ENCODE peak calls at places on chromosomes 16 and 17, in four cellular contexts. One of them, this sample, is unnamed. For H3K4me1, the result is how much of the 10 kb centered on the place peaks cover.

GRCh38 chr17:28541439-28541838 is 11.0 kb downstream of the UNC119 start:
- DNase-seq in psoas muscle: no peak
- DNase-seq in neural progenitor cell: no peak
- DNase-seq in CD8-positive, alpha-beta T cell: no peak
- DNase-seq in this sample: no peak

GRCh38 chr17:2082003-2082862 is 27.3 kb downstream of the HIC1 start:
- DNase-seq in psoas muscle: peak
- DNase-seq in neural progenitor cell: no peak
- DNase-seq in CD8-positive, alpha-beta T cell: no peak
- DNase-seq in this sample: peak

GRCh38 chr17:58277107-58277506 is 3.6 kb downstream of the MPO start:
- DNase-seq in psoas muscle: no peak
- DNase-seq in neural progenitor cell: peak
- DNase-seq in CD8-positive, alpha-beta T cell: no peak
- DNase-seq in this sample: no peak

GRCh38 chr16:71295950-71296349 is 6.7 kb upstream of the CMTR2 start:
- DNase-seq in psoas muscle: no peak
- DNase-seq in neural progenitor cell: no peak
- DNase-seq in CD8-positive, alpha-beta T cell: no peak
- DNase-seq in this sample: no peak

GRCh38 chr17:74601944-74602572 is 10.0 kb upstream of the CD300LD start:
- DNase-seq in psoas muscle: no peak
- DNase-seq in neural progenitor cell: peak
- DNase-seq in CD8-positive, alpha-beta T cell: no peak
- DNase-seq in this sample: peak

GRCh38 chr17:50944054-50944901 is 78.1 kb upstream of the TOB1 start:
- DNase-seq in psoas muscle: peak
- DNase-seq in neural progenitor cell: peak
- DNase-seq in CD8-positive, alpha-beta T cell: peak
- DNase-seq in this sample: peak

GRCh38 chr16:84180519-84181140 is 6.2 kb downstream of the TAF1C start:
- DNase-seq in psoas muscle: no peak
- DNase-seq in neural progenitor cell: no peak
- DNase-seq in CD8-positive, alpha-beta T cell: no peak
- DNase-seq in this sample: no peak

GRCh38 chr17:65560628-65561371 is 648 bp downstream of the AXIN2 start:
- DNase-seq in psoas muscle: peak
- DNase-seq in neural progenitor cell: peak
- DNase-seq in CD8-positive, alpha-beta T cell: peak
- DNase-seq in this sample: peak

GRCh38 chr16:69293401-69293800 is 17.7 kb upstream of the VPS4A start:
- DNase-seq in psoas muscle: no peak
- DNase-seq in neural progenitor cell: no peak
- DNase-seq in CD8-positive, alpha-beta T cell: no peak
- DNase-seq in this sample: no peak

GRCh38 chr16:59878479-59878878 is 1144.4 kb upstream of the GOT2 start:
- DNase-seq in psoas muscle: no peak
- DNase-seq in neural progenitor cell: no peak
- DNase-seq in CD8-positive, alpha-beta T cell: no peak
- DNase-seq in this sample: no peak

GRCh38 chr17:32265192-32265895 is at the start of gene RHBDL3:
- DNase-seq in psoas muscle: no peak
- DNase-seq in neural progenitor cell: peak
- DNase-seq in CD8-positive, alpha-beta T cell: no peak
- DNase-seq in this sample: peak

GRCh38 chr16:49023095-49023494 is 258.5 kb downstream of the CBLN1 start:
- DNase-seq in psoas muscle: no peak
- DNase-seq in neural progenitor cell: no peak
- DNase-seq in CD8-positive, alpha-beta T cell: no peak
- DNase-seq in this sample: no peak

GRCh38 chr17:60542066-60542465 is 16.0 kb upstream of the APPBP2 start:
- DNase-seq in psoas muscle: no peak
- DNase-seq in neural progenitor cell: no peak
- DNase-seq in CD8-positive, alpha-beta T cell: no peak
- DNase-seq in this sample: no peak

GRCh38 chr16:53821957-53822625 is 118.1 kb downstream of the FTO start:
- DNase-seq in psoas muscle: no peak
- DNase-seq in neural progenitor cell: no peak
- DNase-seq in CD8-positive, alpha-beta T cell: no peak
- DNase-seq in this sample: no peak

GRCh38 chr16:3879887-3880564 is 487 bp downstream of the CREBBP start:
- DNase-seq in psoas muscle: peak
- DNase-seq in neural progenitor cell: peak
- DNase-seq in CD8-positive, alpha-beta T cell: peak
- DNase-seq in this sample: peak

GRCh38 chr16:9027070-9027799 is 63.5 kb upstream of the USP7 start:
- DNase-seq in psoas muscle: no peak
- DNase-seq in neural progenitor cell: no peak
- DNase-seq in CD8-positive, alpha-beta T cell: no peak
- DNase-seq in this sample: no peak

GRCh38 chr17:43813386-43813785 is 19.6 kb downstream of the MPP3 start:
- DNase-seq in psoas muscle: no peak
- DNase-seq in neural progenitor cell: no peak
- DNase-seq in CD8-positive, alpha-beta T cell: no peak
- DNase-seq in this sample: no peak
- H3K4me1 ChIP-seq in psoas muscle: under half
- H3K4me1 ChIP-seq in neural progenitor cell: under half
- H3K4me1 ChIP-seq in CD8-positive, alpha-beta T cell: under half
- H3K4me1 ChIP-seq in this sample: under half

DNA sequence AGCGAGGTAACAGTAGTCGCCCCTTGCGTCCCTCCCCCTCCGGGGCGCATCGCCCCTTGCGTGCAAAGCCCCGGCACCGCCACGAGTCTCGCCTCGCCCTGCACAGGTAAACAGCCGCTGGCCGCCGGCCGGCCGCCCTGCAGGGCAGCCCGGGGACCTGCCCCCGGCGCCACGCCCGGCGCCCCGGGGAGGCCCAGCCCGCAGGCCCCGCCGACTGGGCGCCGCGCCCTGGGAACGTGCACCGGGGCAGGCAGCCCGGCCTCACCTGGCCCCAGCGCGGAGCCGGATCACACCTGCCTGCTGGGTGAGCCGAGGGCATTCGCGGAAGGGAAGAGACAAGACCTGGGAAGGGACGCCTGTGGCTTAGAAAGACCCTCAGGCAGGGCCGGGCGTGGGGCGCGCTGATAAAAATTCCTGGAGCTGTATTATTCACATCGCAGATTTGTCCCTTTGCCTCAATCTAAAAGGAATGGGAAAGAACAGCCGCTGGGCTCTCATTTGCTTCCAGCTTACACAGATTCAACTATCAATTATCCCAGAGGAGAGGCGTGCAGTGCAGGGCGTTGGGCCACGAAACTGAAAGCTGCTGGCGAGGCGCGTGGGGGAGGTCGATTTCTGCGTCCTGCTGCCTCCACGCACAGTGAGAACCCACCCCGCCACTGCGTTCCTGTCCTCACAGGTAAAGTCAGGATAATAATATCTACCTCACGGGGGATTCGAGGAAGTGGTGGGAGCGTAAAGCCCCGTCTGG is 451.9 kb downstream of the SLC39A11 start:
- DNase-seq in psoas muscle: no peak
- DNase-seq in neural progenitor cell: no peak
- DNase-seq in CD8-positive, alpha-beta T cell: no peak
- DNase-seq in this sample: no peak
- H3K4me1 ChIP-seq in psoas muscle: under half
- H3K4me1 ChIP-seq in neural progenitor cell: under half
- H3K4me1 ChIP-seq in CD8-positive, alpha-beta T cell: under half
- H3K4me1 ChIP-seq in this sample: under half

GRCh38 chr17:38892083-38892482 is 22.2 kb downstream of the LASP1 start:
- DNase-seq in psoas muscle: no peak
- DNase-seq in neural progenitor cell: no peak
- DNase-seq in CD8-positive, alpha-beta T cell: no peak
- DNase-seq in this sample: no peak
- H3K4me1 ChIP-seq in psoas muscle: under half
- H3K4me1 ChIP-seq in neural progenitor cell: under half
- H3K4me1 ChIP-seq in CD8-positive, alpha-beta T cell: half or more
- H3K4me1 ChIP-seq in this sample: under half

GRCh38 chr17:27478901-27479531 is 22.8 kb downstream of the KSR1 start:
- DNase-seq in psoas muscle: no peak
- DNase-seq in neural progenitor cell: no peak
- DNase-seq in CD8-positive, alpha-beta T cell: no peak
- DNase-seq in this sample: no peak
- H3K4me1 ChIP-seq in psoas muscle: under half
- H3K4me1 ChIP-seq in neural progenitor cell: under half
- H3K4me1 ChIP-seq in CD8-positive, alpha-beta T cell: under half
- H3K4me1 ChIP-seq in this sample: under half

This sample was measured in BE2C.